ENCODE peak calls at places on chromosome 17, in six cellular contexts. A is SJSA1, G is neural progenitor cell, Y is ascending aorta, J is lower lobe of right lung, V is breast epithelium. X is an unnamed sample.

GRCh38 chr17:78804777-78805176 is 22.7 kb upstream of the CYTH1 start:
- DNase-seq in A (no peak), G (no peak), Y (no peak), J (no peak), V (no peak), X (no peak)

GRCh38 chr17:9199474-9200196 is 178.3 kb downstream of the NTN1 start:
- DNase-seq in A (no peak), G (peak; percentile 38), Y (no peak), J (no peak), V (no peak), X (no peak)

GRCh38 chr17:57519199-57519598 is 225.9 kb downstream of the CCDC182 start:
- DNase-seq in A (no peak), G (no peak), Y (no peak), J (no peak), V (peak; percentile 23), X (no peak)

GRCh38 chr17:31067699-31068184 is 27.0 kb upstream of the NF1 start:
- DNase-seq in A (peak; percentile 87), G (no peak), Y (no peak), J (no peak), V (no peak), X (no peak)

GRCh38 chr17:5131146-5131715 is 15.4 kb downstream of the USP6 start:
- DNase-seq in A (no peak), G (no peak), Y (no peak), J (no peak), V (no peak), X (no peak)

GRCh38 chr17:47413872-47414271 is 90.1 kb downstream of the EFCAB13 start:
- DNase-seq in A (no peak), G (no peak), Y (no peak), J (no peak), V (no peak), X (no peak)

GRCh38 chr17:44820631-44821196 is 9.4 kb downstream of the GJC1 start:
- DNase-seq in A (peak; percentile 79), G (no peak), Y (no peak), J (no peak), V (no peak), X (no peak)

GRCh38 chr17:28173801-28174200 is 131.3 kb downstream of the NLK start:
- DNase-seq in A (no peak), G (no peak), Y (no peak), J (no peak), V (no peak), X (no peak)

GRCh38 chr17:74206332-74206818 is 2.9 kb downstream of the RPL38 start:
- DNase-seq in A (no peak), G (no peak), Y (no peak), J (no peak), V (no peak), X (no peak)

GRCh38 chr17:50932584-50932901 is 66.4 kb upstream of the TOB1 start:
- DNase-seq in A (no peak), G (no peak), Y (no peak), J (no peak), V (no peak), X (no peak)

GRCh38 chr17:75723201-75723930 is 2.1 kb downstream of the ITGB4 start:
- DNase-seq in A (no peak), G (no peak), Y (no peak), J (peak; percentile 50), V (no peak), X (no peak)

GRCh38 chr17:33520404-33521032 is 227.4 kb upstream of the ASIC2 start:
- DNase-seq in A (peak; percentile 25), G (peak; percentile 74), Y (no peak), J (peak; percentile 51), V (no peak), X (no peak)

GRCh38 chr17:37700881-37701280 is 44.0 kb downstream of the HNF1B start:
- DNase-seq in A (no peak), G (no peak), Y (no peak), J (no peak), V (no peak), X (no peak)

GRCh38 chr17:72150632-72151460 is 30.0 kb downstream of the SOX9 start:
- DNase-seq in A (no peak), G (peak; percentile 61), Y (no peak), J (no peak), V (no peak), X (no peak)

GRCh38 chr17:4950757-4951204 is at the start of gene ENO3:
- DNase-seq in A (no peak), G (peak; percentile 78), Y (no peak), J (no peak), V (no peak), X (peak; percentile 81)

GRCh38 chr17:28327031-28327607 is 8.1 kb downstream of the TMEM97 start:
- DNase-seq in A (no peak), G (no peak), Y (peak; percentile 27), J (no peak), V (no peak), X (no peak)

GRCh38 chr17:43530303-43531081 is 15.6 kb downstream of the ETV4 start:
- DNase-seq in A (peak; percentile 94), G (peak; percentile 84), Y (peak; percentile 69), J (peak; percentile 70), V (peak; percentile 79), X (peak; percentile 52)

GRCh38 chr17:19652595-19652994 is 4.0 kb downstream of the ALDH3A2 start:
- DNase-seq in A (no peak), G (no peak), Y (no peak), J (no peak), V (no peak), X (no peak)

GRCh38 chr17:75914643-75915265 is 10.1 kb upstream of the MRPL38 start:
- DNase-seq in A (no peak), G (no peak), Y (no peak), J (no peak), V (no peak), X (no peak)

DNA sequence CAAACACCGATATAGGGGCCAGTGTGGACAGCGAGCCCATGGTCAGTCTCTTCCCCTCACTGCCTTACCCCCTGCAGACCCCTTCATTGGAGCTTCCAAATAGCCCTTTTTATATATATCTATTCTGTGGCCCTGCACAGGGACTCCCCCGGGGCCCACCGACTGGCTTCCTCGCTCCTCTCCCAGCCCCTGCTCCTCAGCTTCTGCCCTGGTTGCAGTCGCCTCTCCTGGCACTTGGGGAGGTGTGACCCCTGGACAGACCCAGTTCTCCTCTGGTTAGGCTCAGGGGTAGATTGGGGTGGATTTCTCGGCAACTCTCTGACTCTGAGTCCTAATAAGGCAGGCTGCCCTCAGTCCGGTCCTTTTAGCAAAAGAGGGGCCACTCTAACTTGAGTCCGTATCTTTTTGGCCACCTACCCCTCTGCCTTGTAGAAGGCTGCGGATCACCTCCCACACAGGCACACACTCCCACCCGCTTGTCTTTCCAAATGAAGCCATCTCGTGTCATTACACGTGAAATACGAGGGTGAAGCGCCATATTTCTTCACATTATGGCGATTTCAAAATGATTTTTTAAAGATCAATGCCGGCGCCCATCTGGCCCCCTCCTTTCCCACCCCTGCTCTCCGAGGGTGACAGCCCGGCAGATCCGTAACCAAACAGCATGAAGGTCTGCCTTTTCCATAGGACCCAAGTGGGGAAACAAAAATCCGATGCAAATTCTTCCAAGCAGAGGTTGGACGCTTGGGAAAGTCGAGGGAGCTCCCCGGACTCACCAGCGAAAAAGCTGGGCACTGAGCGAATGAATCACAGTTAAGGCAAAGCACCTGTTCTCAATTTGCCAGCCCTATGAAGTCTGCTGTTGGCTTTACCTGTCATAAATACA is 1.7 kb upstream of the HOXB9 start:
- DNase-seq in A (no peak), G (no peak), Y (no peak), J (no peak), V (no peak), X (no peak)
- H3K4me1 ChIP-seq in A (peaks cover 20% of the 10 kb centered on the region), G (peaks cover 9% of the 10 kb centered on the region), Y (peaks cover 15% of the 10 kb centered on the region), J (peaks cover 26% of the 10 kb centered on the region), V (peaks cover 14% of the 10 kb centered on the region), X (peaks cover 26% of the 10 kb centered on the region)

DNA sequence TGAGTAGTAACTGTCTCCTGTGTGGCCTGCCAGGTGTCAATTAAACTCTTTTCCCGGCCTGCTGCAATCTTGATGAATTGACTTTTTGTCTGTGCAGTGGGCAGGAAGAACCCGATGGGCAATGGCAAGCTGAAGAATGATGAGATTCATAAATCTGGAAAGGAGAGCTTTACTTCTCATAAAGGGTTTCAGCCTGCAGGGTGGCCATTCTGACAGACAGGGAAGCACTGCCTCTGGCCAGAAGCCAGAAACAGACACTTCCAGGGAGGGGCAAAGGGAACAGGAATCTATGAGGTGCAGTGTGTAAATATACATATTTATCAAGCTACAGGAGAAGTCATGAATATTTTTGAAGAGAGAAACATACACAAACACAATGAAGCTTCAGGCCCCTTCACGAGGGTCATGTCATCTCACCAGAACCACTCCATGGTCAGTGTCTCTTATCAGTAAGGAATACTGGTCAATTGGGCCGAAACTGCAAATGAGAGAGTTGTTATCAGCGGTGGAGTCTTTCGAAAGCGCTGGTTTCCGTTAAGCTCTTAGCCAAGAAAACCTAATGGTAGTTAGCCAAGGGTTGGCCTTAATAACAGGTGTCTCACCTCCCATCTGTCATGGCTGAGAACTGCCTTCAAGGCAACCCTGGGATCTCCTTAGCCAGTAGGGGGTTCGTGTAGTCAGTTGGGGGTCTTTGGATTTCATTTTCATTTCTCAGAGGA is 1.3 kb upstream of the NARF start:
- DNase-seq in A (no peak), G (no peak), Y (no peak), J (no peak), V (no peak), X (no peak)
- H3K4me1 ChIP-seq in A (peaks cover 14% of the 10 kb centered on the region), G (peaks cover 10% of the 10 kb centered on the region), Y (no peaks in the 10 kb centered on the region), J (peaks cover 36% of the 10 kb centered on the region), V (peaks cover 4% of the 10 kb centered on the region), X (peaks cover 21% of the 10 kb centered on the region)

DNA sequence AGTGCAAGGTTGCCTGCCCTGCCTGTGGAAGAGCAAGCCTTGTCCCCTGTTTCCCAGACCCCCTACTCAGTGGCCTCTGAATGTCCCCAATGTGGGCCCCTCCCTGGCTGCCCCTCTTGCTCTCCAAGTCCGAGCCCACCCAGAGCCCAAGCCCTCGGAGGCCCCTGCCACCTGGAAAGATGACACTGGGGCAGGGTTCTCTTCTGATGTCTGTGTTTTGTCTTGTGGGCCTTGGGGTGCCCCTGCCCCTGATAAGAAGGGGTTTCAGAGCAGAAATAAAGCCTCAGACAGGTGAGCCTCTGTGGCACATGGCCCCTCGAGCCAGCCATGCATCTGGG is 85.4 kb upstream of the CBX4 start:
- DNase-seq in A (no peak), G (no peak), Y (no peak), J (no peak), V (no peak), X (no peak)
- H3K4me1 ChIP-seq in A (peaks cover 3% of the 10 kb centered on the region), G (no peaks in the 10 kb centered on the region), Y (peaks cover 4% of the 10 kb centered on the region), J (peaks cover 12% of the 10 kb centered on the region), V (no peaks in the 10 kb centered on the region), X (peaks cover 8% of the 10 kb centered on the region)

GRCh38 chr17:10526517-10526916 is 8.2 kb upstream of the MYH1 start:
- DNase-seq in A (no peak), G (no peak), Y (no peak), J (no peak), V (no peak), X (no peak)

GRCh38 chr17:10521949-10522348 is 3.6 kb upstream of the MYH1 start:
- DNase-seq in A (no peak), G (no peak), Y (no peak), J (no peak), V (no peak), X (no peak)

GRCh38 chr17:10532026-10532425 is 13.7 kb upstream of the MYH1 start:
- DNase-seq in A (no peak), G (no peak), Y (no peak), J (no peak), V (no peak), X (no peak)

GRCh38 chr17:10523043-10523442 is 4.7 kb upstream of the MYH1 start:
- DNase-seq in A (no peak), G (no peak), Y (no peak), J (no peak), V (no peak), X (no peak)

DNA sequence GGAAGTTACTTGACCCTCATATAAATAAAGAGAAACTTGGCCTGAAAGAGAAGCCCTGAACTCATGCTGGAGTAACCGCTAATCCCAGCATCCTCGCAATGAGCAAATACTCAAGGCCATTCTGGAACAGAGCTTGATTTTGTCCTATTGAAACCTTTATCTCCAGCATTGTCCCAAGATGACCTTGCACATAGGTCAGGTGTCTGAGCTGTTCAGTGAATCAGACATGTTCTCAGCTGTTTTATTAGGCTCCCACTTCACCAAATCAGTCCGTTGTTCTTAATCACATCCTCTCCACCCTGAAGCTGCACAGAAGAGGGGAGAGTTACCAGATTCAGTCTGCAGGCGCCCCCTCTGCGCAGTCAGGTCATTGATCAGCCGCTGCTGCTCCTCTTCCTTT is 9.1 kb upstream of the MYH1 start:
- DNase-seq in A (no peak), G (no peak), Y (no peak), J (no peak), V (no peak), X (no peak)
- H3K4me1 ChIP-seq in A (no peaks in the 10 kb centered on the region), G (no peaks in the 10 kb centered on the region), Y (no peaks in the 10 kb centered on the region), J (no peaks in the 10 kb centered on the region), V (no peaks in the 10 kb centered on the region), X (no peaks in the 10 kb centered on the region)